ENCODE peak calls at places on chromosomes 1 and 21, in ten cellular contexts. D is adrenal gland; I is NCI-H774; P is stimulated activated effector memory CD8-positive, alpha-beta T cell treated with anti-CD3 and anti-CD28 coated beads, Interleukin-12 subunit alpha, Interleukin-12 subunit beta, amount 100 ng/mL, for 72 hours; G is cardiac fibroblast; H is GOT3; X is HFF-Myc; W is CD4-positive, CD25-positive, alpha-beta regulatory T cell; Y is stimulated activated CD4-positive, alpha-beta T cell treated with anti-CD3 and anti-CD28 coated beads, Interleukin-12 subunit alpha, Interleukin-12 subunit beta, amount 100 ng/mL, for 4 hours; Q is Right ventricle myocardium superior. B is an unnamed sample.

GRCh38 chr1:153213519-153213918 is 3.9 kb upstream of the PRR9 start:
- DNase-seq in D (no peak), I (no peak), P (no peak), G (no peak), H (no peak), X (no peak), W (no peak), Y (no peak), Q (no peak), B (no peak)

GRCh38 chr1:209335090-209335692 is 248.3 kb upstream of the CAMK1G start:
- DNase-seq in D (peak), I (peak), P (no peak), G (peak), H (no peak), X (no peak), W (no peak), Y (no peak), Q (no peak), B (peak)

GRCh38 chr1:24688621-24689195 is 45.6 kb downstream of the SRRM1 start:
- DNase-seq in D (peak), I (peak), P (peak), G (peak), H (no peak), X (no peak), W (peak), Y (peak), Q (peak), B (peak)

GRCh38 chr1:47827032-47827585 is 170.1 kb downstream of the TRABD2B start:
- DNase-seq in D (no peak), I (no peak), P (no peak), G (no peak), H (no peak), X (no peak), W (no peak), Y (no peak), Q (no peak), B (no peak)

GRCh38 chr1:234570336-234570735 is 39.6 kb downstream of the IRF2BP2 start:
- DNase-seq in D (no peak), I (peak), P (no peak), G (no peak), H (no peak), X (no peak), W (no peak), Y (no peak), Q (no peak), B (no peak)

GRCh38 chr1:205191127-205191577 is 20.4 kb downstream of the DSTYK start:
- DNase-seq in D (peak), I (no peak), P (no peak), G (no peak), H (no peak), X (no peak), W (no peak), Y (no peak), Q (no peak), B (peak)

GRCh38 chr1:43348809-43349593 is 9.8 kb upstream of the CDC20 start:
- DNase-seq in D (peak), I (peak), P (peak), G (peak), H (no peak), X (no peak), W (peak), Y (peak), Q (peak), B (peak)

GRCh38 chr1:162003825-162004205 is 19.9 kb downstream of the OLFML2B start:
- DNase-seq in D (peak), I (no peak), P (no peak), G (peak), H (no peak), X (peak), W (no peak), Y (no peak), Q (peak), B (no peak)

GRCh38 chr1:31207046-31207445 is 32.6 kb downstream of the NKAIN1 start:
- DNase-seq in D (no peak), I (no peak), P (no peak), G (no peak), H (no peak), X (no peak), W (no peak), Y (no peak), Q (no peak), B (no peak)

GRCh38 chr1:197928849-197929336 is 11.7 kb downstream of the LHX9 start:
- DNase-seq in D (no peak), I (no peak), P (no peak), G (no peak), H (no peak), X (no peak), W (no peak), Y (no peak), Q (no peak), B (no peak)

GRCh38 chr1:85417017-85417416 is 47.9 kb downstream of the DDAH1 start:
- DNase-seq in D (no peak), I (no peak), P (no peak), G (no peak), H (no peak), X (no peak), W (no peak), Y (no peak), Q (no peak), B (no peak)

GRCh38 chr21:40707271-40707670 is 139.7 kb downstream of the DSCAM start:
- DNase-seq in D (no peak), I (no peak), P (no peak), G (no peak), H (no peak), X (no peak), W (no peak), Y (no peak), Q (no peak), B (no peak)

GRCh38 chr1:162458206-162458605 is 39.4 kb upstream of the UHMK1 start:
- DNase-seq in D (no peak), I (no peak), P (no peak), G (no peak), H (no peak), X (no peak), W (no peak), Y (no peak), Q (no peak), B (no peak)

GRCh38 chr1:44786138-44786840 is 1.7 kb downstream of the BEST4 start:
- DNase-seq in D (peak), I (peak), P (peak), G (peak), H (no peak), X (no peak), W (peak), Y (peak), Q (peak), B (peak)

GRCh38 chr1:112546076-112546475 is 37.3 kb downstream of the WNT2B start:
- DNase-seq in D (no peak), I (no peak), P (no peak), G (no peak), H (no peak), X (no peak), W (no peak), Y (no peak), Q (no peak), B (no peak)

GRCh38 chr1:15155191-15155590 is 1.6 kb downstream of the TMEM51 start:
- DNase-seq in D (no peak), I (no peak), P (no peak), G (no peak), H (no peak), X (no peak), W (no peak), Y (no peak), Q (no peak), B (no peak)

GRCh38 chr1:40421348-40421693 is 29.0 kb upstream of the ZFP69B start:
- DNase-seq in D (no peak), I (no peak), P (peak), G (no peak), H (no peak), X (no peak), W (no peak), Y (no peak), Q (no peak), B (no peak)

GRCh38 chr21:23811802-23812201 is 1795.5 kb downstream of the MRPL39 start:
- DNase-seq in D (no peak), I (no peak), P (no peak), G (no peak), H (no peak), X (no peak), W (no peak), Y (no peak), Q (no peak), B (no peak)

GRCh38 chr1:63592536-63593302 is 492 bp upstream of the PGM1 start:
- DNase-seq in D (no peak), I (no peak), P (no peak), G (no peak), H (no peak), X (no peak), W (no peak), Y (no peak), Q (no peak), B (no peak)

GRCh38 chr1:34982820-34983376 is 2.2 kb downstream of the TMEM35B start:
- DNase-seq in D (no peak), I (no peak), P (no peak), G (peak), H (no peak), X (no peak), W (no peak), Y (no peak), Q (no peak), B (peak)

GRCh38 chr1:5742801-5743200 is 249.4 kb downstream of the NPHP4 start:
- DNase-seq in D (no peak), I (no peak), P (no peak), G (no peak), H (no peak), X (no peak), W (no peak), Y (no peak), Q (peak), B (no peak)

GRCh38 chr1:65264197-65264929 is 45.0 kb upstream of the DNAJC6 start:
- DNase-seq in D (peak), I (no peak), P (no peak), G (peak), H (peak), X (peak), W (no peak), Y (no peak), Q (no peak), B (peak)

GRCh38 chr1:67787746-67788145 is 45.5 kb downstream of the GNG12 start:
- DNase-seq in D (no peak), I (no peak), P (peak), G (no peak), H (no peak), X (no peak), W (no peak), Y (no peak), Q (no peak), B (no peak)

GRCh38 chr1:100581096-100581705 is 43.3 kb downstream of the GPR88 start:
- DNase-seq in D (no peak), I (no peak), P (no peak), G (peak), H (no peak), X (no peak), W (no peak), Y (no peak), Q (no peak), B (no peak)

B was measured in NCI-H82.